ENCODE peak calls at places on chromosomes 16 and 17, in six cellular contexts. R, Q, M, U, D and I are unnamed samples.

GRCh38 chr17:50708050-50709000 is 611 bp upstream of the ANKRD40 start:
- DNase-seq in R (no peak), Q (peak; percentile 44), M (peak; percentile 59), U (no peak), D (no peak), I (peak; percentile 23)

GRCh38 chr17:49525831-49526741 is 31.0 kb downstream of the NGFR start:
- DNase-seq in R (no peak), Q (no peak), M (no peak), U (no peak), D (no peak), I (no peak)

GRCh38 chr16:50273888-50274770 is 7.8 kb downstream of the ADCY7 start:
- DNase-seq in R (no peak), Q (no peak), M (no peak), U (no peak), D (no peak), I (peak; percentile 85)

GRCh38 chr17:42113293-42114069 is 967 bp upstream of the DHX58 start:
- DNase-seq in R (no peak), Q (no peak), M (no peak), U (no peak), D (no peak), I (no peak)

GRCh38 chr16:86029131-86029741 is 130.3 kb downstream of the IRF8 start:
- DNase-seq in R (no peak), Q (no peak), M (peak; percentile 65), U (no peak), D (no peak), I (no peak)

GRCh38 chr17:47847341-47848197 is 3.4 kb downstream of the SP6 start:
- DNase-seq in R (no peak), Q (no peak), M (peak; percentile 45), U (peak; percentile 47), D (no peak), I (no peak)

GRCh38 chr16:5065368-5065767 is 388 bp downstream of the C16orf89 start:
- DNase-seq in R (no peak), Q (no peak), M (no peak), U (no peak), D (no peak), I (no peak)

GRCh38 chr17:82815790-82816305 is 24.0 kb downstream of the ZNF750 start:
- DNase-seq in R (no peak), Q (no peak), M (no peak), U (no peak), D (no peak), I (no peak)

GRCh38 chr17:21028192-21028591 is 14.6 kb downstream of the USP22 start:
- DNase-seq in R (no peak), Q (no peak), M (no peak), U (no peak), D (no peak), I (no peak)

GRCh38 chr17:49747632-49748031 is 16.3 kb downstream of the FAM117A start:
- DNase-seq in R (no peak), Q (no peak), M (no peak), U (no peak), D (no peak), I (no peak)

GRCh38 chr17:30924341-30924740 is 2.6 kb downstream of the ADAP2 start:
- DNase-seq in R (no peak), Q (no peak), M (no peak), U (no peak), D (no peak), I (no peak)

GRCh38 chr17:58565389-58566311 is 51.2 kb upstream of the MTMR4 start:
- DNase-seq in R (no peak), Q (no peak), M (no peak), U (no peak), D (no peak), I (no peak)

GRCh38 chr17:78316867-78317816 is 42.7 kb downstream of the SOCS3 start:
- DNase-seq in R (no peak), Q (peak; percentile 84), M (peak; percentile 61), U (peak; percentile 42), D (no peak), I (peak; percentile 70)

GRCh38 chr17:17766351-17767095 is 70.3 kb downstream of the SREBF1 start:
- DNase-seq in R (no peak), Q (no peak), M (no peak), U (no peak), D (no peak), I (peak; percentile 82)

GRCh38 chr16:4379001-4379688 is 7.5 kb downstream of the VASN start:
- DNase-seq in R (no peak), Q (no peak), M (no peak), U (no peak), D (no peak), I (no peak)

GRCh38 chr17:1724869-1725641 is 551 bp downstream of the WDR81 start:
- DNase-seq in R (no peak), Q (no peak), M (no peak), U (no peak), D (no peak), I (no peak)

GRCh38 chr17:69525920-69526841 is 111.7 kb downstream of the MAP2K6 start:
- DNase-seq in R (no peak), Q (peak; percentile 74), M (peak; percentile 85), U (peak; percentile 74), D (peak; percentile 38), I (peak; percentile 32)

GRCh38 chr17:36752096-36752888 is 150.9 kb downstream of the MRM1 start:
- DNase-seq in R (no peak), Q (no peak), M (no peak), U (no peak), D (no peak), I (no peak)

GRCh38 chr17:75288784-75289121 is 480 bp downstream of the SLC25A19 start:
- DNase-seq in R (no peak), Q (no peak), M (no peak), U (no peak), D (no peak), I (no peak)

GRCh38 chr17:70562137-70562536 is 392.8 kb downstream of the KCNJ2 start:
- DNase-seq in R (no peak), Q (no peak), M (no peak), U (no peak), D (no peak), I (no peak)

GRCh38 chr17:74951065-74951464 is 15.4 kb downstream of the OTOP3 start:
- DNase-seq in R (no peak), Q (no peak), M (no peak), U (no peak), D (no peak), I (no peak)

GRCh38 chr16:88622125-88622524 is 16.2 kb upstream of the IL17C start:
- DNase-seq in R (no peak), Q (no peak), M (no peak), U (no peak), D (no peak), I (no peak)

GRCh38 chr17:33291248-33292183 is 1.6 kb downstream of the ASIC2 start:
- DNase-seq in R (no peak), Q (peak; percentile 66), M (peak; percentile 20), U (peak; percentile 41), D (no peak), I (no peak)

DNA sequence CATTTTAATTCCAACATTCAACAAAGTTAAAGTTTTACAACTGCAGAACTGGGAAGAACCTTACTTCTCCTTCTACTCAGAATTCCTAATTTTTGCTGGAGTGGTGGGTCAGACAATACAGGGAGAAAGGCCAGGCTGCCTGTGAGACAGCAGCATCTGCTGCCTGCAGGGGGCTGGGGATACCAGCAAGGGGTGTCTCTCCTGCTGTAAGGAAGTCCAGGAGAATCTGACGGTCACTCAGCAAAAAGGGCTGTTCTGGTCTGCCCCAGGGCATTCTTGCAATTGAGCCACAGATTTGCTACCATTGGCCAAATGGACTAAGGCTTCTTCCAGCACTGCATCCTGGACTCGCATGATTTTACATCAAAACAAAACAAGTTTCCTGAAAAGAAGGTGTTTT is 426.6 kb upstream of the CDH11 start:
- DNase-seq in R (no peak), Q (no peak), M (peak; percentile 32), U (no peak), D (no peak), I (no peak)
- TF ChIP-seq CTCF in R (peak; percentile 42), Q (no peak), M (peak; percentile 48), U (peak; percentile 34), D (no peak), I (no peak)

GRCh38 chr16:30777591-30778297 is 9.3 kb downstream of the ZNF629 start:
- DNase-seq in R (no peak), Q (no peak), M (peak; percentile 9), U (no peak), D (no peak), I (no peak)
- TF ChIP-seq CTCF in R (peak; percentile 7), Q (no peak), M (no peak), U (no peak), D (no peak), I (no peak)

GRCh38 chr17:63116967-63117366 is 150.9 kb downstream of the TANC2 start:
- DNase-seq in R (no peak), Q (peak; percentile 17), M (peak; percentile 49), U (no peak), D (no peak), I (no peak)

GRCh38 chr17:63120406-63120805 is 154.4 kb downstream of the TANC2 start:
- DNase-seq in R (no peak), Q (no peak), M (peak; percentile 28), U (no peak), D (no peak), I (no peak)

GRCh38 chr17:63113167-63113566 is 147.1 kb downstream of the TANC2 start:
- DNase-seq in R (no peak), Q (peak; percentile 22), M (peak; percentile 30), U (no peak), D (no peak), I (peak; percentile 14)

GRCh38 chr17:63117431-63117830 is 151.4 kb downstream of the TANC2 start:
- DNase-seq in R (no peak), Q (no peak), M (no peak), U (no peak), D (no peak), I (no peak)

DNA sequence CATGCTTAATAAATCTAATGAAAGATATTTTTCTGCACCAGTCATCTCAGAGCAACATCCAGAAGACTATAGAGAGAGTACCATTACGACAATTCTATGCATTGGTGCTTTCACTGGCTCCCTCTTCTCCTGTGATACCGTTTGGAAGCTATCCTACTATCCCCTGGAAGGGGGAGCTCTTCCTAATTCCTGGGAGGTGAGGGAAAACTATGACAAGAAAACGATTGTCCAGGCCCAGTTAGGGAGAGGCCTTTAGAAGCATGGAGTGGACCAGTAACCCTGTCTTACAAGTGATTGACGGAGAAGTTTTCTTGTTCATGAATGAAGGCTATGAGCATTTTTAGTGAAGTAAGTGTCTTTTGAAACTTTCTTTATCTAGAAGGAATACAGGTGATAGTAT is 150.2 kb downstream of the TANC2 start:
- DNase-seq in R (no peak), Q (peak; percentile 40), M (no peak), U (peak; percentile 14), D (no peak), I (no peak)
- TF ChIP-seq CTCF in R (no peak), Q (peak; percentile 36), M (peak; percentile 26), U (peak; percentile 4), D (no peak), I (no peak)

GRCh38 chr16:1181715-1182671 is 29.1 kb downstream of the CACNA1H start:
- DNase-seq in R (no peak), Q (peak; percentile 83), M (peak; percentile 96), U (no peak), D (no peak), I (no peak)

GRCh38 chr16:1184980-1185379 is 32.1 kb downstream of the CACNA1H start:
- DNase-seq in R (no peak), Q (no peak), M (no peak), U (no peak), D (no peak), I (no peak)

GRCh38 chr16:1180772-1181714 is 28.1 kb downstream of the CACNA1H start:
- DNase-seq in R (no peak), Q (no peak), M (peak; percentile 8), U (no peak), D (no peak), I (no peak)

GRCh38 chr16:1183235-1183907 is 30.5 kb downstream of the CACNA1H start:
- DNase-seq in R (no peak), Q (peak; percentile 69), M (peak; percentile 81), U (no peak), D (no peak), I (no peak)

GRCh38 chr16:1184156-1184868 is 31.4 kb downstream of the CACNA1H start:
- DNase-seq in R (no peak), Q (peak; percentile 57), M (no peak), U (no peak), D (no peak), I (no peak)
- TF ChIP-seq CTCF in R (no peak), Q (no peak), M (peak; percentile 21), U (no peak), D (no peak), I (no peak)